ENCODE peak calls at places on chromosome 12, in seven cellular contexts. One of them, this sample, is unnamed.

GRCh38 chr12:103571286-103571685 is 15.8 kb upstream of the STAB2 start:
- DNase-seq in activated T-cell treated with anti-CD3 and anti-CD28 coated beads for 48 hours: no peak
- DNase-seq in T-helper 9 cell: no peak
- DNase-seq in omental fat pad: no peak
- DNase-seq in left ventricle myocardium inferior: peak; percentile 50
- DNase-seq in G401: no peak
- DNase-seq in brain microvascular endothelial cell: no peak
- DNase-seq in this sample: no peak

GRCh38 chr12:92146865-92147264 is 1.2 kb upstream of the BTG1 start:
- DNase-seq in left ventricle myocardium inferior: no peak
- DNase-seq in G401: peak; percentile 61
- DNase-seq in brain microvascular endothelial cell: no peak
- DNase-seq in T-helper 9 cell: no peak
- DNase-seq in activated T-cell treated with anti-CD3 and anti-CD28 coated beads for 48 hours: no peak
- DNase-seq in omental fat pad: no peak
- DNase-seq in this sample: no peak

GRCh38 chr12:55983229-55983849 is 9.5 kb downstream of the RAB5B start:
- DNase-seq in left ventricle myocardium inferior: no peak
- DNase-seq in omental fat pad: no peak
- DNase-seq in brain microvascular endothelial cell: no peak
- DNase-seq in activated T-cell treated with anti-CD3 and anti-CD28 coated beads for 48 hours: no peak
- DNase-seq in T-helper 9 cell: no peak
- DNase-seq in G401: no peak
- DNase-seq in this sample: no peak

GRCh38 chr12:82708507-82708906 is 21.8 kb downstream of the TMTC2 start:
- DNase-seq in omental fat pad: no peak
- DNase-seq in left ventricle myocardium inferior: peak; percentile 29
- DNase-seq in G401: peak; percentile 17
- DNase-seq in T-helper 9 cell: no peak
- DNase-seq in activated T-cell treated with anti-CD3 and anti-CD28 coated beads for 48 hours: no peak
- DNase-seq in brain microvascular endothelial cell: no peak
- DNase-seq in this sample: no peak

GRCh38 chr12:33634544-33634943 is 194.9 kb upstream of the SYT10 start:
- DNase-seq in omental fat pad: no peak
- DNase-seq in T-helper 9 cell: no peak
- DNase-seq in brain microvascular endothelial cell: no peak
- DNase-seq in left ventricle myocardium inferior: no peak
- DNase-seq in G401: no peak
- DNase-seq in activated T-cell treated with anti-CD3 and anti-CD28 coated beads for 48 hours: no peak
- DNase-seq in this sample: no peak

GRCh38 chr12:11171953-11172675 is 1.1 kb downstream of the SMIM10L1 start:
- DNase-seq in G401: peak; percentile 50
- DNase-seq in brain microvascular endothelial cell: peak; percentile 4
- DNase-seq in left ventricle myocardium inferior: no peak
- DNase-seq in omental fat pad: no peak
- DNase-seq in activated T-cell treated with anti-CD3 and anti-CD28 coated beads for 48 hours: no peak
- DNase-seq in T-helper 9 cell: no peak
- DNase-seq in this sample: peak; percentile 4

GRCh38 chr12:48285751-48286650 is 64.7 kb downstream of the ZNF641 start:
- DNase-seq in activated T-cell treated with anti-CD3 and anti-CD28 coated beads for 48 hours: no peak
- DNase-seq in omental fat pad: no peak
- DNase-seq in T-helper 9 cell: no peak
- DNase-seq in brain microvascular endothelial cell: no peak
- DNase-seq in left ventricle myocardium inferior: no peak
- DNase-seq in G401: no peak
- DNase-seq in this sample: peak; percentile 28

GRCh38 chr12:102034346-102034745 is 27.4 kb downstream of the WASHC3 start:
- DNase-seq in brain microvascular endothelial cell: no peak
- DNase-seq in omental fat pad: no peak
- DNase-seq in T-helper 9 cell: no peak
- DNase-seq in G401: no peak
- DNase-seq in left ventricle myocardium inferior: no peak
- DNase-seq in activated T-cell treated with anti-CD3 and anti-CD28 coated beads for 48 hours: no peak
- DNase-seq in this sample: no peak

GRCh38 chr12:80681287-80681686 is 26.1 kb upstream of the MYF6 start:
- DNase-seq in left ventricle myocardium inferior: no peak
- DNase-seq in brain microvascular endothelial cell: no peak
- DNase-seq in G401: no peak
- DNase-seq in T-helper 9 cell: no peak
- DNase-seq in omental fat pad: no peak
- DNase-seq in activated T-cell treated with anti-CD3 and anti-CD28 coated beads for 48 hours: no peak
- DNase-seq in this sample: no peak

GRCh38 chr12:43655586-43655985 is 103.0 kb downstream of the PUS7L start:
- DNase-seq in T-helper 9 cell: no peak
- DNase-seq in omental fat pad: no peak
- DNase-seq in G401: no peak
- DNase-seq in brain microvascular endothelial cell: peak; percentile 15
- DNase-seq in activated T-cell treated with anti-CD3 and anti-CD28 coated beads for 48 hours: no peak
- DNase-seq in left ventricle myocardium inferior: no peak
- DNase-seq in this sample: no peak

GRCh38 chr12:116708826-116709756 is 28.8 kb downstream of the SPRING1 start:
- DNase-seq in left ventricle myocardium inferior: peak; percentile 37
- DNase-seq in activated T-cell treated with anti-CD3 and anti-CD28 coated beads for 48 hours: peak; percentile 14
- DNase-seq in brain microvascular endothelial cell: peak; percentile 35
- DNase-seq in G401: peak; percentile 96
- DNase-seq in omental fat pad: no peak
- DNase-seq in T-helper 9 cell: peak; percentile 20
- DNase-seq in this sample: peak; percentile 42

GRCh38 chr12:111597731-111598636 is 1.1 kb downstream of the ATXN2 start:
- DNase-seq in G401: peak; percentile 43
- DNase-seq in T-helper 9 cell: peak; percentile 16
- DNase-seq in omental fat pad: peak; percentile 49
- DNase-seq in left ventricle myocardium inferior: peak; percentile 53
- DNase-seq in brain microvascular endothelial cell: no peak
- DNase-seq in activated T-cell treated with anti-CD3 and anti-CD28 coated beads for 48 hours: peak; percentile 21
- DNase-seq in this sample: peak; percentile 46

GRCh38 chr12:49894754-49895153 is 8.9 kb downstream of the FAIM2 start:
- DNase-seq in T-helper 9 cell: no peak
- DNase-seq in brain microvascular endothelial cell: no peak
- DNase-seq in activated T-cell treated with anti-CD3 and anti-CD28 coated beads for 48 hours: no peak
- DNase-seq in left ventricle myocardium inferior: no peak
- DNase-seq in G401: no peak
- DNase-seq in omental fat pad: no peak
- DNase-seq in this sample: no peak

GRCh38 chr12:47164730-47165439 is 85.1 kb upstream of the AMIGO2 start:
- DNase-seq in omental fat pad: no peak
- DNase-seq in brain microvascular endothelial cell: no peak
- DNase-seq in G401: no peak
- DNase-seq in activated T-cell treated with anti-CD3 and anti-CD28 coated beads for 48 hours: no peak
- DNase-seq in T-helper 9 cell: no peak
- DNase-seq in left ventricle myocardium inferior: no peak
- DNase-seq in this sample: no peak

GRCh38 chr12:29889737-29890136 is 106.0 kb upstream of the TMTC1 start:
- DNase-seq in brain microvascular endothelial cell: peak; percentile 20
- DNase-seq in T-helper 9 cell: no peak
- DNase-seq in left ventricle myocardium inferior: peak; percentile 28
- DNase-seq in activated T-cell treated with anti-CD3 and anti-CD28 coated beads for 48 hours: no peak
- DNase-seq in omental fat pad: peak; percentile 49
- DNase-seq in G401: no peak
- DNase-seq in this sample: no peak

GRCh38 chr12:7994731-7995205 is 37.7 kb upstream of the FOXJ2 start:
- DNase-seq in activated T-cell treated with anti-CD3 and anti-CD28 coated beads for 48 hours: no peak
- DNase-seq in T-helper 9 cell: no peak
- DNase-seq in left ventricle myocardium inferior: no peak
- DNase-seq in omental fat pad: no peak
- DNase-seq in G401: no peak
- DNase-seq in brain microvascular endothelial cell: peak; percentile 57
- DNase-seq in this sample: no peak

GRCh38 chr12:39329015-39329414 is 113.9 kb downstream of the KIF21A start:
- DNase-seq in activated T-cell treated with anti-CD3 and anti-CD28 coated beads for 48 hours: no peak
- DNase-seq in omental fat pad: no peak
- DNase-seq in left ventricle myocardium inferior: no peak
- DNase-seq in brain microvascular endothelial cell: peak; percentile 15
- DNase-seq in T-helper 9 cell: no peak
- DNase-seq in G401: no peak
- DNase-seq in this sample: no peak

GRCh38 chr12:132125736-132126135 is 18.4 kb downstream of the DDX51 start:
- DNase-seq in brain microvascular endothelial cell: no peak
- DNase-seq in G401: no peak
- DNase-seq in left ventricle myocardium inferior: no peak
- DNase-seq in activated T-cell treated with anti-CD3 and anti-CD28 coated beads for 48 hours: no peak
- DNase-seq in omental fat pad: no peak
- DNase-seq in T-helper 9 cell: no peak
- DNase-seq in this sample: no peak

GRCh38 chr12:120972870-120973543 is 5.3 kb upstream of the HNF1A start:
- DNase-seq in T-helper 9 cell: no peak
- DNase-seq in brain microvascular endothelial cell: no peak
- DNase-seq in left ventricle myocardium inferior: no peak
- DNase-seq in omental fat pad: no peak
- DNase-seq in activated T-cell treated with anti-CD3 and anti-CD28 coated beads for 48 hours: no peak
- DNase-seq in G401: peak; percentile 36
- DNase-seq in this sample: no peak

GRCh38 chr12:52361553-52361952 is 5.7 kb downstream of the KRT85 start:
- DNase-seq in G401: no peak
- DNase-seq in brain microvascular endothelial cell: no peak
- DNase-seq in omental fat pad: no peak
- DNase-seq in activated T-cell treated with anti-CD3 and anti-CD28 coated beads for 48 hours: no peak
- DNase-seq in T-helper 9 cell: no peak
- DNase-seq in left ventricle myocardium inferior: no peak
- DNase-seq in this sample: no peak

GRCh38 chr12:9341260-9341585 is 133.0 kb upstream of the PZP start:
- DNase-seq in brain microvascular endothelial cell: no peak
- DNase-seq in omental fat pad: no peak
- DNase-seq in activated T-cell treated with anti-CD3 and anti-CD28 coated beads for 48 hours: no peak
- DNase-seq in T-helper 9 cell: no peak
- DNase-seq in left ventricle myocardium inferior: no peak
- DNase-seq in G401: no peak
- DNase-seq in this sample: no peak

GRCh38 chr12:75603475-75603874 is 92.1 kb upstream of the KRR1 start:
- DNase-seq in T-helper 9 cell: no peak
- DNase-seq in activated T-cell treated with anti-CD3 and anti-CD28 coated beads for 48 hours: no peak
- DNase-seq in omental fat pad: no peak
- DNase-seq in brain microvascular endothelial cell: no peak
- DNase-seq in left ventricle myocardium inferior: no peak
- DNase-seq in G401: no peak
- DNase-seq in this sample: no peak

GRCh38 chr12:123971770-123972447 is 722 bp downstream of the CCDC92 start:
- DNase-seq in omental fat pad: no peak
- DNase-seq in T-helper 9 cell: peak; percentile 21
- DNase-seq in activated T-cell treated with anti-CD3 and anti-CD28 coated beads for 48 hours: peak; percentile 27
- DNase-seq in left ventricle myocardium inferior: peak; percentile 21
- DNase-seq in brain microvascular endothelial cell: no peak
- DNase-seq in G401: peak; percentile 74
- DNase-seq in this sample: peak; percentile 51

GRCh38 chr12:120690978-120691377 is 4.0 kb downstream of the MLEC start:
- DNase-seq in G401: no peak
- DNase-seq in T-helper 9 cell: no peak
- DNase-seq in omental fat pad: no peak
- DNase-seq in brain microvascular endothelial cell: no peak
- DNase-seq in left ventricle myocardium inferior: no peak
- DNase-seq in activated T-cell treated with anti-CD3 and anti-CD28 coated beads for 48 hours: no peak
- DNase-seq in this sample: no peak

GRCh38 chr12:45343269-45344051 is 127.6 kb downstream of the ANO6 start:
- DNase-seq in omental fat pad: no peak
- DNase-seq in brain microvascular endothelial cell: peak; percentile 55
- DNase-seq in left ventricle myocardium inferior: peak; percentile 32
- DNase-seq in G401: no peak
- DNase-seq in T-helper 9 cell: no peak
- DNase-seq in activated T-cell treated with anti-CD3 and anti-CD28 coated beads for 48 hours: no peak
- DNase-seq in this sample: no peak

GRCh38 chr12:12995088-12995487 is 5.0 kb downstream of the HEBP1 start:
- DNase-seq in G401: no peak
- DNase-seq in T-helper 9 cell: no peak
- DNase-seq in activated T-cell treated with anti-CD3 and anti-CD28 coated beads for 48 hours: no peak
- DNase-seq in omental fat pad: no peak
- DNase-seq in brain microvascular endothelial cell: no peak
- DNase-seq in left ventricle myocardium inferior: no peak
- DNase-seq in this sample: no peak

GRCh38 chr12:82325540-82326336 is 32.4 kb downstream of the CCDC59 start:
- DNase-seq in activated T-cell treated with anti-CD3 and anti-CD28 coated beads for 48 hours: no peak
- DNase-seq in T-helper 9 cell: no peak
- DNase-seq in brain microvascular endothelial cell: no peak
- DNase-seq in left ventricle myocardium inferior: no peak
- DNase-seq in omental fat pad: no peak
- DNase-seq in G401: no peak
- DNase-seq in this sample: no peak

GRCh38 chr12:75553398-75553797 is 42.0 kb upstream of the KRR1 start:
- DNase-seq in activated T-cell treated with anti-CD3 and anti-CD28 coated beads for 48 hours: no peak
- DNase-seq in T-helper 9 cell: no peak
- DNase-seq in brain microvascular endothelial cell: no peak
- DNase-seq in left ventricle myocardium inferior: no peak
- DNase-seq in omental fat pad: no peak
- DNase-seq in G401: no peak
- DNase-seq in this sample: no peak

GRCh38 chr12:124396544-124397398 is 101.9 kb downstream of the RFLNA start:
- DNase-seq in G401: no peak
- DNase-seq in T-helper 9 cell: no peak
- DNase-seq in activated T-cell treated with anti-CD3 and anti-CD28 coated beads for 48 hours: no peak
- DNase-seq in left ventricle myocardium inferior: peak; percentile 79
- DNase-seq in omental fat pad: no peak
- DNase-seq in brain microvascular endothelial cell: no peak
- DNase-seq in this sample: no peak

GRCh38 chr12:82685721-82686222 is 934 bp upstream of the TMTC2 start:
- DNase-seq in omental fat pad: peak; percentile 98
- DNase-seq in T-helper 9 cell: peak; percentile 88
- DNase-seq in brain microvascular endothelial cell: peak; percentile 95
- DNase-seq in G401: peak; percentile 98
- DNase-seq in activated T-cell treated with anti-CD3 and anti-CD28 coated beads for 48 hours: peak; percentile 83
- DNase-seq in left ventricle myocardium inferior: peak; percentile 93
- DNase-seq in this sample: peak; percentile 88

GRCh38 chr12:49959570-49960473 is 1.9 kb upstream of the AQP5 start:
- DNase-seq in T-helper 9 cell: no peak
- DNase-seq in activated T-cell treated with anti-CD3 and anti-CD28 coated beads for 48 hours: no peak
- DNase-seq in left ventricle myocardium inferior: no peak
- DNase-seq in brain microvascular endothelial cell: no peak
- DNase-seq in G401: no peak
- DNase-seq in omental fat pad: no peak
- DNase-seq in this sample: no peak